ENCODE peak calls at places on chromosomes 7 and 10, in ten cellular contexts. P is stimulated activated CD8-positive, alpha-beta memory T cell treated with anti-CD3 and anti-CD28 coated beads, Interleukin-12 subunit alpha, Interleukin-12 subunit beta, amount 100 ng/mL, for 1 hour; A is memory B cell; Z is stimulated activated CD4-positive, alpha-beta T cell treated with anti-CD3 and anti-CD28 coated beads, Interleukin-15, amount 100 ng/mL, for 24 hours; B is IMR-90; J is transverse colon; X is breast epithelium; L is thoracic aorta; N is GM12865; G is GM23248. C is an unnamed sample.
A peak's percentile ranks its signal among the peaks of the same experiment; 100 is the strongest.

GRCh38 chr7:15476101-15476918 is 85.5 kb downstream of the AGMO start:
- DNase-seq in P (no peak), A (no peak), Z (no peak), B (no peak), J (no peak), X (no peak), L (no peak), N (no peak), G (peak; percentile 5), C (no peak)

GRCh38 chr10:99993994-99994689 is 15.6 kb downstream of the DNMBP start:
- DNase-seq in P (peak; percentile 30), A (peak; percentile 68), Z (peak; percentile 53), B (peak; percentile 95), J (peak; percentile 58), X (peak; percentile 32), L (peak; percentile 53), N (peak; percentile 81), G (peak; percentile 85), C (peak; percentile 41)

GRCh38 chr7:105224884-105225651 is 163.7 kb downstream of the SRPK2 start:
- DNase-seq in P (no peak), A (no peak), Z (no peak), B (peak; percentile 95), J (no peak), X (no peak), L (no peak), N (peak; percentile 58), G (peak; percentile 95), C (no peak)

GRCh38 chr10:96380821-96381220 is 22.0 kb upstream of the OPALIN start:
- DNase-seq in P (no peak), A (no peak), Z (no peak), B (no peak), J (no peak), X (no peak), L (no peak), N (no peak), G (peak; percentile 49), C (no peak)

GRCh38 chr7:143279186-143280098 is 5.3 kb upstream of the TMEM139 start:
- DNase-seq in P (no peak), A (no peak), Z (no peak), B (peak; percentile 68), J (no peak), X (no peak), L (no peak), N (no peak), G (peak; percentile 84), C (peak; percentile 98)

GRCh38 chr10:61942997-61943457 is 41.5 kb downstream of the ARID5B start:
- DNase-seq in P (no peak), A (no peak), Z (no peak), B (peak; percentile 54), J (no peak), X (no peak), L (no peak), N (peak; percentile 33), G (peak; percentile 62), C (no peak)

GRCh38 chr7:2517678-2518077 is 1.9 kb upstream of the LFNG start:
- DNase-seq in P (no peak), A (no peak), Z (no peak), B (peak; percentile 61), J (no peak), X (no peak), L (no peak), N (no peak), G (peak; percentile 51), C (no peak)

GRCh38 chr10:80485410-80486135 is 31.5 kb downstream of the TSPAN14 start:
- DNase-seq in P (no peak), A (no peak), Z (no peak), B (no peak), J (peak; percentile 8), X (no peak), L (no peak), N (no peak), G (no peak), C (no peak)

GRCh38 chr7:2044883-2045471 is 187.8 kb downstream of the MAD1L1 start:
- DNase-seq in P (no peak), A (no peak), Z (no peak), B (no peak), J (no peak), X (no peak), L (no peak), N (no peak), G (no peak), C (no peak)

GRCh38 chr7:12025246-12025645 is 185.8 kb upstream of the TMEM106B start:
- DNase-seq in P (no peak), A (no peak), Z (no peak), B (peak; percentile 23), J (no peak), X (no peak), L (no peak), N (no peak), G (peak; percentile 27), C (no peak)

C was measured in pons.